ENCODE peak calls at places on chromosomes 13 and 19, in seven cellular contexts. One of them, this sample, is unnamed.

GRCh38 chr19:35299523-35300339 is 7.8 kb downstream of the MAG start:
- DNase-seq in PC-3: no peak
- DNase-seq in neural progenitor cell: no peak
- DNase-seq in SK-N-SH: peak; percentile 83
- DNase-seq in GM23338: peak; percentile 79
- DNase-seq in MM.1S: no peak
- DNase-seq in hepatocyte: no peak
- DNase-seq in this sample: peak; percentile 79

GRCh38 chr13:26722321-26722720 is 38.3 kb downstream of the GPR12 start:
- DNase-seq in neural progenitor cell: no peak
- DNase-seq in MM.1S: no peak
- DNase-seq in hepatocyte: no peak
- DNase-seq in GM23338: no peak
- DNase-seq in PC-3: no peak
- DNase-seq in SK-N-SH: no peak
- DNase-seq in this sample: no peak

GRCh38 chr19:47848425-47848824 is 10.6 kb upstream of the TPRX2 start:
- DNase-seq in PC-3: no peak
- DNase-seq in hepatocyte: no peak
- DNase-seq in neural progenitor cell: no peak
- DNase-seq in MM.1S: no peak
- DNase-seq in SK-N-SH: no peak
- DNase-seq in GM23338: no peak
- DNase-seq in this sample: no peak

GRCh38 chr19:55319786-55320185 is 5.4 kb downstream of the TMEM150B start:
- DNase-seq in GM23338: peak; percentile 97
- DNase-seq in neural progenitor cell: peak; percentile 89
- DNase-seq in SK-N-SH: peak; percentile 83
- DNase-seq in PC-3: no peak
- DNase-seq in MM.1S: no peak
- DNase-seq in hepatocyte: peak; percentile 72
- DNase-seq in this sample: peak; percentile 72

GRCh38 chr19:38375098-38375493 is 725 bp downstream of the PSMD8 start:
- DNase-seq in PC-3: no peak
- DNase-seq in MM.1S: no peak
- DNase-seq in hepatocyte: no peak
- DNase-seq in neural progenitor cell: no peak
- DNase-seq in SK-N-SH: no peak
- DNase-seq in GM23338: no peak
- DNase-seq in this sample: no peak

GRCh38 chr13:66359910-66360552 is 870.1 kb downstream of the PCDH9 start:
- DNase-seq in MM.1S: peak; percentile 29
- DNase-seq in hepatocyte: no peak
- DNase-seq in SK-N-SH: no peak
- DNase-seq in PC-3: no peak
- DNase-seq in neural progenitor cell: no peak
- DNase-seq in GM23338: no peak
- DNase-seq in this sample: no peak

GRCh38 chr13:108859202-108860012 is 230.0 kb downstream of the MYO16 start:
- DNase-seq in PC-3: peak; percentile 30
- DNase-seq in SK-N-SH: no peak
- DNase-seq in neural progenitor cell: no peak
- DNase-seq in GM23338: peak; percentile 41
- DNase-seq in hepatocyte: peak; percentile 49
- DNase-seq in MM.1S: peak; percentile 68
- DNase-seq in this sample: no peak

GRCh38 chr19:48751835-48752510 is 468 bp downstream of the FUT1 start:
- DNase-seq in PC-3: peak; percentile 20
- DNase-seq in MM.1S: no peak
- DNase-seq in hepatocyte: no peak
- DNase-seq in neural progenitor cell: peak; percentile 46
- DNase-seq in GM23338: peak; percentile 60
- DNase-seq in SK-N-SH: no peak
- DNase-seq in this sample: no peak

GRCh38 chr13:44929691-44930090 is 59.6 kb downstream of the NUFIP1 start:
- DNase-seq in neural progenitor cell: no peak
- DNase-seq in PC-3: no peak
- DNase-seq in hepatocyte: no peak
- DNase-seq in GM23338: no peak
- DNase-seq in MM.1S: no peak
- DNase-seq in SK-N-SH: no peak
- DNase-seq in this sample: no peak

GRCh38 chr19:51703655-51704515 is 10.8 kb downstream of the SPACA6 start:
- DNase-seq in MM.1S: no peak
- DNase-seq in hepatocyte: peak; percentile 97
- DNase-seq in GM23338: peak; percentile 98
- DNase-seq in PC-3: peak; percentile 94
- DNase-seq in neural progenitor cell: peak; percentile 97
- DNase-seq in SK-N-SH: peak; percentile 99
- DNase-seq in this sample: peak; percentile 96

GRCh38 chr13:76791290-76791664 is 94.9 kb downstream of the KCTD12 start:
- DNase-seq in PC-3: no peak
- DNase-seq in SK-N-SH: no peak
- DNase-seq in hepatocyte: no peak
- DNase-seq in neural progenitor cell: no peak
- DNase-seq in MM.1S: no peak
- DNase-seq in GM23338: peak; percentile 7
- DNase-seq in this sample: no peak

GRCh38 chr13:43237616-43238015 is 214.2 kb downstream of the DNAJC15 start:
- DNase-seq in SK-N-SH: no peak
- DNase-seq in neural progenitor cell: no peak
- DNase-seq in hepatocyte: no peak
- DNase-seq in MM.1S: no peak
- DNase-seq in PC-3: no peak
- DNase-seq in GM23338: no peak
- DNase-seq in this sample: no peak

GRCh38 chr19:55354698-55355212 is at the start of gene COX6B2:
- DNase-seq in hepatocyte: no peak
- DNase-seq in neural progenitor cell: peak; percentile 56
- DNase-seq in GM23338: peak; percentile 63
- DNase-seq in PC-3: no peak
- DNase-seq in SK-N-SH: peak; percentile 70
- DNase-seq in MM.1S: no peak
- DNase-seq in this sample: no peak

GRCh38 chr19:13155472-13156284 is 5.5 kb downstream of the IER2 start:
- DNase-seq in MM.1S: no peak
- DNase-seq in neural progenitor cell: peak; percentile 96
- DNase-seq in PC-3: peak; percentile 81
- DNase-seq in SK-N-SH: peak; percentile 63
- DNase-seq in GM23338: peak; percentile 93
- DNase-seq in hepatocyte: peak; percentile 92
- DNase-seq in this sample: peak; percentile 91

GRCh38 chr19:38402967-38403674 is at the start of gene FAM98C:
- DNase-seq in MM.1S: peak; percentile 97
- DNase-seq in PC-3: peak; percentile 94
- DNase-seq in neural progenitor cell: peak; percentile 99
- DNase-seq in GM23338: peak; percentile 98
- DNase-seq in SK-N-SH: peak; percentile 100
- DNase-seq in hepatocyte: peak; percentile 99
- DNase-seq in this sample: peak; percentile 99

DNA sequence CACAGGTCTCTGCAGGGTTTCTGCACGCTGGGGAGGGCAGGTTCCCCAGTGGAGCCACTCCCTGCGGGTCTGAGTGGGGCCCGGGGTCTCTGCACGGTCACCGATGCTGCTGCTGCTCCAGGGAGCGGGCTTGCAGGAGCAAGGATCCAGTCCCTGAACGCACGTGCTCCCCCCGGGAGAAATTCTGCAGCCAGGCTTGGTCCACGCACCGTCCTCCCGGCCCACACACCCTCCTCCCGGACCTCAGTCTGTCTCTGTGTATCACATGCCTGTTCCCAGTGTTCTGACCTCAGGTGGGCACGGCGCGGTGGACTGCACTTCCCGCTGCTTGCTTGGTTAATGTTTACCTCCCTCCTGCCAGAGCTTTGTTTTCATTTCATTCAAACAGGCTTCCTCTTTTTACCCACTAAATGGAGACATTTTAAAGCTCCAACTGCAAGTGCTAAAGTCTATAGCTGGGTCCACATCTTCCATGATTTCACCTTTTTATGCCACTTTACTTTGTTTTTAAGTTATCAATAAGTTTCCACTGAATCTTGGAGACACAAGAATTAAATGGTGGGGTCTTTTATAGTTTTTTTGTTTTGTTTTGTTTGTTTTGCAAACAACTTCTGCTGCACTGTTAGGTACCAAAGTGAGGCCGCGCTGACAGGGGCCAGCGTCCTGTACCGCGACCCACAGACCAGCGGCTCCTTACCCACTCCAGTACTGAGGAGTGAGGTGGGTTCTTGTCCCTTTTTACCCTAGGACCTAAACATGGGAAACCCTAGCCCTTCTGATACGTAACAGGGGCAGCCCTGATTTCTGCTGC is 76.0 kb upstream of the MCF2L start:
- DNase-seq in PC-3: no peak
- DNase-seq in hepatocyte: peak; percentile 79
- DNase-seq in neural progenitor cell: peak; percentile 46
- DNase-seq in MM.1S: no peak
- DNase-seq in SK-N-SH: no peak
- DNase-seq in GM23338: no peak
- DNase-seq in this sample: no peak
- TF ChIP-seq CTCF in PC-3: no peak
- TF ChIP-seq CTCF in hepatocyte: no peak
- TF ChIP-seq CTCF in neural progenitor cell: no peak
- TF ChIP-seq CTCF in MM.1S: no peak
- TF ChIP-seq CTCF in SK-N-SH: no peak
- TF ChIP-seq CTCF in GM23338: no peak
- TF ChIP-seq CTCF in this sample: no peak

GRCh38 chr19:18342090-18342632 is 1.8 kb downstream of the PGPEP1 start:
- DNase-seq in SK-N-SH: no peak
- DNase-seq in neural progenitor cell: no peak
- DNase-seq in PC-3: no peak
- DNase-seq in GM23338: no peak
- DNase-seq in MM.1S: no peak
- DNase-seq in hepatocyte: no peak
- DNase-seq in this sample: no peak

GRCh38 chr19:18340990-18341868 is 831 bp downstream of the PGPEP1 start:
- DNase-seq in GM23338: peak; percentile 47
- DNase-seq in MM.1S: peak; percentile 66
- DNase-seq in SK-N-SH: peak; percentile 70
- DNase-seq in neural progenitor cell: peak; percentile 39
- DNase-seq in hepatocyte: peak; percentile 68
- DNase-seq in PC-3: peak; percentile 51
- DNase-seq in this sample: peak; percentile 79

GRCh38 chr19:18338471-18339001 is 1.9 kb upstream of the PGPEP1 start:
- DNase-seq in hepatocyte: no peak
- DNase-seq in neural progenitor cell: no peak
- DNase-seq in PC-3: no peak
- DNase-seq in GM23338: no peak
- DNase-seq in SK-N-SH: no peak
- DNase-seq in MM.1S: no peak
- DNase-seq in this sample: no peak

GRCh38 chr19:18339703-18340102 is 695 bp upstream of the PGPEP1 start:
- DNase-seq in SK-N-SH: peak; percentile 50
- DNase-seq in MM.1S: peak; percentile 43
- DNase-seq in neural progenitor cell: peak; percentile 29
- DNase-seq in PC-3: peak; percentile 28
- DNase-seq in GM23338: peak; percentile 74
- DNase-seq in hepatocyte: no peak
- DNase-seq in this sample: peak; percentile 53

GRCh38 chr19:18340237-18340989 is at the start of gene PGPEP1:
- DNase-seq in hepatocyte: peak; percentile 85
- DNase-seq in neural progenitor cell: peak; percentile 89
- DNase-seq in MM.1S: peak; percentile 71
- DNase-seq in SK-N-SH: peak; percentile 96
- DNase-seq in GM23338: peak; percentile 87
- DNase-seq in PC-3: peak; percentile 67
- DNase-seq in this sample: peak; percentile 81
- H3K27ac ChIP-seq in hepatocyte: peak within 1 kb of the TSS; percentile 88
- H3K27ac ChIP-seq in neural progenitor cell: no peak within 1 kb of the TSS
- H3K27ac ChIP-seq in MM.1S: no peak within 1 kb of the TSS
- H3K27ac ChIP-seq in SK-N-SH: no peak within 1 kb of the TSS
- H3K27ac ChIP-seq in GM23338: no peak within 1 kb of the TSS
- H3K27ac ChIP-seq in PC-3: no peak within 1 kb of the TSS
- H3K27ac ChIP-seq in this sample: peak within 1 kb of the TSS; percentile 56

GRCh38 chr13:32261567-32261966 is 53.6 kb downstream of the ZAR1L start:
- DNase-seq in GM23338: no peak
- DNase-seq in hepatocyte: peak; percentile 76
- DNase-seq in neural progenitor cell: no peak
- DNase-seq in MM.1S: no peak
- DNase-seq in SK-N-SH: peak; percentile 25
- DNase-seq in PC-3: peak; percentile 57
- DNase-seq in this sample: no peak
- TF ChIP-seq EZH2phosphoT487 in GM23338: no peak
- TF ChIP-seq EZH2phosphoT487 in hepatocyte: no peak
- TF ChIP-seq EZH2phosphoT487 in neural progenitor cell: no peak
- TF ChIP-seq EZH2phosphoT487 in MM.1S: no peak
- TF ChIP-seq EZH2phosphoT487 in SK-N-SH: no peak
- TF ChIP-seq EZH2phosphoT487 in PC-3: no peak
- TF ChIP-seq EZH2phosphoT487 in this sample: no peak

GRCh38 chr13:72998012-72998411 is 60.8 kb upstream of the KLF5 start:
- DNase-seq in PC-3: no peak
- DNase-seq in MM.1S: no peak
- DNase-seq in SK-N-SH: no peak
- DNase-seq in neural progenitor cell: no peak
- DNase-seq in hepatocyte: no peak
- DNase-seq in GM23338: no peak
- DNase-seq in this sample: no peak

GRCh38 chr13:73001971-73002370 is 56.8 kb upstream of the KLF5 start:
- DNase-seq in hepatocyte: no peak
- DNase-seq in PC-3: no peak
- DNase-seq in MM.1S: no peak
- DNase-seq in SK-N-SH: no peak
- DNase-seq in GM23338: no peak
- DNase-seq in neural progenitor cell: no peak
- DNase-seq in this sample: no peak

GRCh38 chr13:73000027-73000674 is 58.7 kb upstream of the KLF5 start:
- DNase-seq in MM.1S: no peak
- DNase-seq in PC-3: peak; percentile 19
- DNase-seq in hepatocyte: peak; percentile 34
- DNase-seq in SK-N-SH: no peak
- DNase-seq in neural progenitor cell: no peak
- DNase-seq in GM23338: no peak
- DNase-seq in this sample: peak; percentile 17
- TF ChIP-seq CTCF in MM.1S: no peak
- TF ChIP-seq CTCF in PC-3: no peak
- TF ChIP-seq CTCF in hepatocyte: no peak
- TF ChIP-seq CTCF in SK-N-SH: no peak
- TF ChIP-seq CTCF in neural progenitor cell: no peak
- TF ChIP-seq CTCF in GM23338: no peak
- TF ChIP-seq CTCF in this sample: no peak

GRCh38 chr19:10143700-10144099 is 24.0 kb upstream of the EIF3G start:
- DNase-seq in neural progenitor cell: no peak
- DNase-seq in SK-N-SH: no peak
- DNase-seq in PC-3: no peak
- DNase-seq in hepatocyte: no peak
- DNase-seq in GM23338: no peak
- DNase-seq in MM.1S: no peak
- DNase-seq in this sample: no peak
- H3K27ac ChIP-seq in neural progenitor cell: no peak overlapping the region
- H3K27ac ChIP-seq in SK-N-SH: no peak overlapping the region
- H3K27ac ChIP-seq in PC-3: no peak overlapping the region
- H3K27ac ChIP-seq in hepatocyte: no peak overlapping the region
- H3K27ac ChIP-seq in GM23338: no peak overlapping the region
- H3K27ac ChIP-seq in MM.1S: no peak overlapping the region
- H3K27ac ChIP-seq in this sample: no peak overlapping the region

GRCh38 chr13:99206873-99207272 is 6.2 kb downstream of the UBAC2 start:
- DNase-seq in hepatocyte: no peak
- DNase-seq in neural progenitor cell: no peak
- DNase-seq in MM.1S: no peak
- DNase-seq in PC-3: no peak
- DNase-seq in SK-N-SH: no peak
- DNase-seq in GM23338: no peak
- DNase-seq in this sample: no peak
- TF ChIP-seq EZH2phosphoT487 in hepatocyte: no peak
- TF ChIP-seq EZH2phosphoT487 in neural progenitor cell: no peak
- TF ChIP-seq EZH2phosphoT487 in MM.1S: no peak
- TF ChIP-seq EZH2phosphoT487 in PC-3: no peak
- TF ChIP-seq EZH2phosphoT487 in SK-N-SH: no peak
- TF ChIP-seq EZH2phosphoT487 in GM23338: no peak
- TF ChIP-seq EZH2phosphoT487 in this sample: no peak

GRCh38 chr13:52845766-52846566 is 2.5 kb downstream of the PCDH8 start:
- DNase-seq in GM23338: peak; percentile 82
- DNase-seq in SK-N-SH: peak; percentile 88
- DNase-seq in MM.1S: no peak
- DNase-seq in hepatocyte: peak; percentile 69
- DNase-seq in neural progenitor cell: peak; percentile 85
- DNase-seq in PC-3: no peak
- DNase-seq in this sample: no peak
- TF ChIP-seq CTCF in GM23338: peak; percentile 66
- TF ChIP-seq CTCF in SK-N-SH: peak; percentile 46
- TF ChIP-seq CTCF in MM.1S: no peak
- TF ChIP-seq CTCF in hepatocyte: peak; percentile 42
- TF ChIP-seq CTCF in neural progenitor cell: peak; percentile 54
- TF ChIP-seq CTCF in PC-3: no peak
- TF ChIP-seq CTCF in this sample: no peak

This sample was measured in OCI-LY7.